ENCODE peak calls at places on chromosomes 4 and X, in nine cellular contexts. R, N, G, D, Z, C, B, U and V are unnamed samples.

GRCh38 chr4:54659213-54660144 is 1.7 kb downstream of the KIT start:
- DNase-seq in R (no peak), N (peak; percentile 42), G (peak; percentile 32), D (no peak), Z (no peak), C (no peak), B (no peak), U (no peak), V (no peak)

GRCh38 chr4:16034010-16034829 is 49.6 kb downstream of the PROM1 start:
- DNase-seq in R (no peak), N (no peak), G (no peak), D (no peak), Z (no peak), C (no peak), B (no peak), U (no peak), V (no peak)

GRCh38 chr4:185833055-185833598 is 21.1 kb upstream of the SORBS2 start:
- DNase-seq in R (no peak), N (no peak), G (no peak), D (no peak), Z (no peak), C (no peak), B (no peak), U (no peak), V (no peak)

GRCh38 chrX:155068165-155068564 is 2.8 kb downstream of the CMC4 start:
- DNase-seq in R (no peak), N (no peak), G (peak; percentile 28), D (no peak), Z (no peak), C (no peak), B (no peak), U (no peak), V (no peak)

GRCh38 chr4:115851918-115852766 is 738.7 kb upstream of the NDST4 start:
- DNase-seq in R (peak; percentile 51), N (peak; percentile 67), G (peak; percentile 30), D (peak; percentile 31), Z (no peak), C (peak; percentile 33), B (peak; percentile 35), U (peak; percentile 30), V (no peak)

GRCh38 chrX:131477498-131477897 is 66.4 kb upstream of the OR13H1 start:
- DNase-seq in R (no peak), N (no peak), G (no peak), D (no peak), Z (no peak), C (peak; percentile 58), B (no peak), U (no peak), V (no peak)

GRCh38 chr4:107740950-107741701 is 21.1 kb upstream of the PAPSS1 start:
- DNase-seq in R (no peak), N (no peak), G (no peak), D (no peak), Z (peak; percentile 84), C (no peak), B (peak; percentile 21), U (peak; percentile 49), V (peak; percentile 70)

GRCh38 chr4:113293043-113293560 is 243.6 kb downstream of the ANK2 start:
- DNase-seq in R (no peak), N (no peak), G (no peak), D (no peak), Z (peak; percentile 65), C (no peak), B (no peak), U (no peak), V (no peak)

GRCh38 chr4:74874785-74875367 is 58.0 kb upstream of the PARM1 start:
- DNase-seq in R (peak; percentile 73), N (peak; percentile 27), G (peak; percentile 72), D (no peak), Z (no peak), C (no peak), B (no peak), U (peak; percentile 61), V (no peak)

GRCh38 chr4:52877694-52878093 is 15.6 kb downstream of the RASL11B start:
- DNase-seq in R (no peak), N (no peak), G (no peak), D (no peak), Z (no peak), C (no peak), B (no peak), U (no peak), V (no peak)

GRCh38 chrX:19121898-19122640 is at the start of gene ADGRG2:
- DNase-seq in R (no peak), N (peak; percentile 56), G (no peak), D (no peak), Z (no peak), C (no peak), B (peak; percentile 7), U (peak; percentile 25), V (no peak)

GRCh38 chr4:125741825-125742452 is 427.2 kb downstream of the FAT4 start:
- DNase-seq in R (no peak), N (no peak), G (no peak), D (no peak), Z (no peak), C (no peak), B (no peak), U (no peak), V (no peak)

GRCh38 chr4:152556283-152556682 is 20.4 kb upstream of the FBXW7 start:
- DNase-seq in R (no peak), N (no peak), G (no peak), D (no peak), Z (no peak), C (no peak), B (no peak), U (no peak), V (no peak)

GRCh38 chrX:79270401-79270800 is 96.7 kb downstream of the ITM2A start:
- DNase-seq in R (no peak), N (peak; percentile 31), G (peak; percentile 34), D (peak; percentile 89), Z (no peak), C (peak; percentile 2), B (peak; percentile 54), U (no peak), V (no peak)

GRCh38 chrX:30982467-30982866 is 89.4 kb downstream of the FTHL17 start:
- DNase-seq in R (no peak), N (no peak), G (no peak), D (no peak), Z (no peak), C (no peak), B (no peak), U (no peak), V (no peak)

GRCh38 chr4:24560770-24561415 is 23.5 kb downstream of the DHX15 start:
- DNase-seq in R (no peak), N (no peak), G (no peak), D (no peak), Z (no peak), C (no peak), B (no peak), U (no peak), V (no peak)
- TF ChIP-seq POLR2A in R (no peak), N (no peak), G (no peak), D (no peak), Z (no peak), C (no peak), B (no peak), U (no peak), V (no peak)

GRCh38 chr4:174523003-174523693 is 860 bp upstream of the HPGD start:
- DNase-seq in R (no peak), N (no peak), G (peak; percentile 38), D (no peak), Z (no peak), C (no peak), B (peak; percentile 12), U (peak; percentile 6), V (no peak)
- H3K27ac ChIP-seq in R (no peak overlapping the region), N (peak overlapping the region; percentile 77), G (peak overlapping the region; percentile 41), D (no peak overlapping the region), Z (peak overlapping the region; percentile 63), C (no peak overlapping the region), B (peak overlapping the region; percentile 88), U (peak overlapping the region; percentile 28), V (peak overlapping the region; percentile 84)

DNA sequence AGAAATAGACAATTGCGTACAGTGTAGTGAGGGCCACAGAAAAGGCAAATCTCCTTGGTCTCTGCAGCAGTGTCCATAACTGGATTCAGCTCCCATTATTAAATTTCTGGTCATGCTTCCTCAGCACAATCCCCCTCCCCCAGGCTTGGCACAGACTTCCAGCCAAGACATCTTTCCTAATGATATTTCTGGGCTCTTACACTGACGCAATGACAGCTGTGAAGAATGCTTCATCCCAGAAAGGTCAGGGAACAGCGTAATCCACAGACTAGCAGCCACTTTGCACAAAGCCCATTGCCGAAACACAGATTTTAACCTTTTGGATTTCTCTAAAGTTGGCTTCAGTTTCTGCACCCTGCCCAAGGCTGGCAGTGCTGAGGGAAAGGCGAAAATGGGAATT is 597.6 kb upstream of the CPEB2 start:
- DNase-seq in R (no peak), N (no peak), G (no peak), D (no peak), Z (no peak), C (no peak), B (no peak), U (no peak), V (no peak)
- TF ChIP-seq POLR2AphosphoS5 in R (no peak), N (no peak), G (no peak), D (no peak), Z (no peak), C (no peak), B (no peak), U (no peak), V (no peak)

DNA sequence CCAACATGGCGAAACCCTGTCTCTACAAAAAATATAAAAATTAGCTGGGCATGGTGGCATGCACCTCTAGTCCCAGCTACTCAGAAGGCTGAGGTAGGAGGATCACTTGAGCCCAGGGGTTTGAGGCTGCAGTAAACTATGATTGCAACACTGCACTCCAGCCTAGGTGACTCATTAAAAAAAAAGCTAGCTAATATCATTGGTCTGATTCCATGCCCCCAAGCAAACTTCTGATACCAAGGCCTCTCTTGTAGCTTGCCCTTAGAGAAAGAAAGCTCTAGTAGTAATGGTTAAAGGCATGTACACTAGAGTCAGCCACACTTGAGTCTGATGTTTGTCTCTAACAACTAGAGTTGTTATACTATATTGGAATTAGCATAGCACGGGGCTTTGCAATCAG is 32.6 kb upstream of the PHF8 start:
- DNase-seq in R (no peak), N (no peak), G (no peak), D (no peak), Z (no peak), C (no peak), B (no peak), U (no peak), V (no peak)
- TF ChIP-seq POLR2A in R (no peak), N (no peak), G (no peak), D (no peak), Z (no peak), C (no peak), B (no peak), U (no peak), V (no peak)

GRCh38 chr4:104971458-104971857 is 175.2 kb upstream of the TET2 start:
- DNase-seq in R (no peak), N (no peak), G (no peak), D (no peak), Z (no peak), C (no peak), B (no peak), U (peak; percentile 38), V (no peak)
- H3K27ac ChIP-seq in R (no peak overlapping the region), N (no peak overlapping the region), G (no peak overlapping the region), D (no peak overlapping the region), Z (no peak overlapping the region), C (no peak overlapping the region), B (no peak overlapping the region), U (no peak overlapping the region), V (peak overlapping the region; percentile 77)

GRCh38 chr4:110623710-110624015 is 786 bp upstream of the PITX2 start:
- DNase-seq in R (no peak), N (no peak), G (no peak), D (no peak), Z (no peak), C (no peak), B (no peak), U (no peak), V (no peak)
- TF ChIP-seq POLR2AphosphoS5 in R (no peak), N (no peak), G (no peak), D (no peak), Z (no peak), C (no peak), B (no peak), U (no peak), V (no peak)